ENCODE peak calls at places on chromosomes 3 and 15, in four cellular contexts. One of them, this sample, is unnamed.

GRCh38 chr15:99424978-99425665 is 140.7 kb upstream of the MEF2A start:
- DNase-seq in H7: no peak
- DNase-seq in cardiac muscle cell: peak
- DNase-seq in GOT3: no peak
- DNase-seq in this sample: peak

GRCh38 chr15:100114100-100114499 is 227.7 kb downstream of the ADAMTS17 start:
- DNase-seq in H7: no peak
- DNase-seq in GOT3: no peak
- DNase-seq in cardiac muscle cell: peak
- DNase-seq in this sample: peak

GRCh38 chr3:38343797-38344594 is 2.6 kb upstream of the XYLB start:
- DNase-seq in GOT3: no peak
- DNase-seq in H7: no peak
- DNase-seq in cardiac muscle cell: no peak
- DNase-seq in this sample: peak

GRCh38 chr3:137121704-137122314 is 164.0 kb downstream of the IL20RB start:
- DNase-seq in cardiac muscle cell: peak
- DNase-seq in H7: peak
- DNase-seq in GOT3: no peak
- DNase-seq in this sample: peak

GRCh38 chr3:152969557-152970300 is 134.8 kb downstream of the P2RY1 start:
- DNase-seq in cardiac muscle cell: no peak
- DNase-seq in H7: no peak
- DNase-seq in GOT3: no peak
- DNase-seq in this sample: no peak

GRCh38 chr3:125280966-125281365 is 68.4 kb upstream of the SLC12A8 start:
- DNase-seq in GOT3: no peak
- DNase-seq in H7: no peak
- DNase-seq in cardiac muscle cell: no peak
- DNase-seq in this sample: peak

GRCh38 chr3:146466596-146466995 is 2.8 kb downstream of the PLSCR2 start:
- DNase-seq in H7: no peak
- DNase-seq in cardiac muscle cell: no peak
- DNase-seq in GOT3: no peak
- DNase-seq in this sample: no peak

GRCh38 chr3:122310361-122310760 is 14.7 kb upstream of the CSTA start:
- DNase-seq in GOT3: no peak
- DNase-seq in cardiac muscle cell: no peak
- DNase-seq in H7: no peak
- DNase-seq in this sample: no peak

GRCh38 chr15:64634576-64635485 is 140.6 kb downstream of the RBPMS2 start:
- DNase-seq in cardiac muscle cell: peak
- DNase-seq in GOT3: no peak
- DNase-seq in H7: peak
- DNase-seq in this sample: peak

GRCh38 chr3:66414846-66415245 is 86.0 kb downstream of the LRIG1 start:
- DNase-seq in cardiac muscle cell: no peak
- DNase-seq in H7: no peak
- DNase-seq in GOT3: no peak
- DNase-seq in this sample: no peak

GRCh38 chr3:55296035-55296434 is 191.1 kb downstream of the WNT5A start:
- DNase-seq in H7: no peak
- DNase-seq in GOT3: no peak
- DNase-seq in cardiac muscle cell: no peak
- DNase-seq in this sample: no peak

GRCh38 chr3:21237638-21238037 is 513.4 kb downstream of the ZNF385D start:
- DNase-seq in GOT3: no peak
- DNase-seq in cardiac muscle cell: no peak
- DNase-seq in H7: no peak
- DNase-seq in this sample: no peak

GRCh38 chr15:77826006-77826695 is 193.4 kb upstream of the LINGO1 start:
- DNase-seq in H7: no peak
- DNase-seq in cardiac muscle cell: no peak
- DNase-seq in GOT3: no peak
- DNase-seq in this sample: no peak

GRCh38 chr3:197029511-197030167 is at the start of gene MELTF:
- DNase-seq in GOT3: no peak
- DNase-seq in cardiac muscle cell: peak
- DNase-seq in H7: peak
- DNase-seq in this sample: peak

GRCh38 chr3:129934234-129935123 is 40.0 kb upstream of the TRH start:
- DNase-seq in GOT3: no peak
- DNase-seq in cardiac muscle cell: peak
- DNase-seq in H7: peak
- DNase-seq in this sample: peak

GRCh38 chr3:174949523-174949922 is 90.4 kb downstream of the NAALADL2 start:
- DNase-seq in GOT3: no peak
- DNase-seq in cardiac muscle cell: no peak
- DNase-seq in H7: no peak
- DNase-seq in this sample: peak

GRCh38 chr15:42811435-42811834 is 74.5 kb upstream of the CDAN1 start:
- DNase-seq in GOT3: no peak
- DNase-seq in cardiac muscle cell: no peak
- DNase-seq in H7: no peak
- DNase-seq in this sample: no peak

GRCh38 chr3:194346621-194347020 is 4.5 kb downstream of the CPN2 start:
- DNase-seq in GOT3: no peak
- DNase-seq in cardiac muscle cell: no peak
- DNase-seq in H7: no peak
- DNase-seq in this sample: peak

GRCh38 chr3:122955916-122956684 is 71.5 kb downstream of the SEMA5B start:
- DNase-seq in H7: no peak
- DNase-seq in cardiac muscle cell: no peak
- DNase-seq in GOT3: no peak
- DNase-seq in this sample: no peak

GRCh38 chr15:57611938-57612337 is 20.2 kb downstream of the MYZAP start:
- DNase-seq in GOT3: no peak
- DNase-seq in H7: peak
- DNase-seq in cardiac muscle cell: peak
- DNase-seq in this sample: peak

GRCh38 chr15:31554261-31554660 is 227.6 kb downstream of the KLF13 start:
- DNase-seq in cardiac muscle cell: no peak
- DNase-seq in GOT3: peak
- DNase-seq in H7: no peak
- DNase-seq in this sample: peak

This sample was measured in lung microvascular endothelial cell.